ENCODE peak calls at places on chromosomes 16 and 17, in eight cellular contexts. One of them, this sample, is unnamed.

GRCh38 chr17:78230996-78231931 is at the start of gene TMEM235:
- DNase-seq in endothelial cell of umbilical vein: no peak
- DNase-seq in Caco-2: no peak
- DNase-seq in stimulated activated CD8-positive, alpha-beta memory T cell treated with anti-CD3 and anti-CD28 coated beads, Interleukin-4, amount 100 ng/mL, for 1 hour: no peak
- DNase-seq in GM23338: peak; percentile 49
- DNase-seq in cardiac septum: no peak
- DNase-seq in stimulated activated effector memory CD8-positive, alpha-beta T cell treated with anti-CD3 and anti-CD28 coated beads, Interleukin-12 subunit alpha, Interleukin-12 subunit beta, amount 100 ng/mL, for 72 hours: no peak
- DNase-seq in mesenteric fat pad: no peak
- DNase-seq in this sample: no peak

GRCh38 chr16:10984509-10984908 is 40.1 kb downstream of the CLEC16A start:
- DNase-seq in endothelial cell of umbilical vein: no peak
- DNase-seq in Caco-2: no peak
- DNase-seq in stimulated activated CD8-positive, alpha-beta memory T cell treated with anti-CD3 and anti-CD28 coated beads, Interleukin-4, amount 100 ng/mL, for 1 hour: no peak
- DNase-seq in GM23338: no peak
- DNase-seq in cardiac septum: no peak
- DNase-seq in stimulated activated effector memory CD8-positive, alpha-beta T cell treated with anti-CD3 and anti-CD28 coated beads, Interleukin-12 subunit alpha, Interleukin-12 subunit beta, amount 100 ng/mL, for 72 hours: no peak
- DNase-seq in mesenteric fat pad: no peak
- DNase-seq in this sample: peak; percentile 65

GRCh38 chr16:75264999-75265910 is 13.8 kb upstream of the BCAR1 start:
- DNase-seq in endothelial cell of umbilical vein: no peak
- DNase-seq in Caco-2: peak; percentile 57
- DNase-seq in stimulated activated CD8-positive, alpha-beta memory T cell treated with anti-CD3 and anti-CD28 coated beads, Interleukin-4, amount 100 ng/mL, for 1 hour: no peak
- DNase-seq in GM23338: peak; percentile 46
- DNase-seq in cardiac septum: no peak
- DNase-seq in stimulated activated effector memory CD8-positive, alpha-beta T cell treated with anti-CD3 and anti-CD28 coated beads, Interleukin-12 subunit alpha, Interleukin-12 subunit beta, amount 100 ng/mL, for 72 hours: no peak
- DNase-seq in mesenteric fat pad: no peak
- DNase-seq in this sample: no peak

GRCh38 chr17:71585540-71585939 is 535.3 kb upstream of the SOX9 start:
- DNase-seq in endothelial cell of umbilical vein: no peak
- DNase-seq in Caco-2: no peak
- DNase-seq in stimulated activated CD8-positive, alpha-beta memory T cell treated with anti-CD3 and anti-CD28 coated beads, Interleukin-4, amount 100 ng/mL, for 1 hour: no peak
- DNase-seq in GM23338: peak; percentile 12
- DNase-seq in cardiac septum: no peak
- DNase-seq in stimulated activated effector memory CD8-positive, alpha-beta T cell treated with anti-CD3 and anti-CD28 coated beads, Interleukin-12 subunit alpha, Interleukin-12 subunit beta, amount 100 ng/mL, for 72 hours: no peak
- DNase-seq in mesenteric fat pad: no peak
- DNase-seq in this sample: no peak

GRCh38 chr17:81020443-81020766 is 14.5 kb upstream of the BAIAP2 start:
- DNase-seq in endothelial cell of umbilical vein: no peak
- DNase-seq in Caco-2: no peak
- DNase-seq in stimulated activated CD8-positive, alpha-beta memory T cell treated with anti-CD3 and anti-CD28 coated beads, Interleukin-4, amount 100 ng/mL, for 1 hour: no peak
- DNase-seq in GM23338: no peak
- DNase-seq in cardiac septum: no peak
- DNase-seq in stimulated activated effector memory CD8-positive, alpha-beta T cell treated with anti-CD3 and anti-CD28 coated beads, Interleukin-12 subunit alpha, Interleukin-12 subunit beta, amount 100 ng/mL, for 72 hours: no peak
- DNase-seq in mesenteric fat pad: no peak
- DNase-seq in this sample: no peak

GRCh38 chr16:53080345-53081031 is 25.7 kb downstream of the CHD9 start:
- DNase-seq in endothelial cell of umbilical vein: peak; percentile 80
- DNase-seq in Caco-2: no peak
- DNase-seq in stimulated activated CD8-positive, alpha-beta memory T cell treated with anti-CD3 and anti-CD28 coated beads, Interleukin-4, amount 100 ng/mL, for 1 hour: no peak
- DNase-seq in GM23338: no peak
- DNase-seq in cardiac septum: no peak
- DNase-seq in stimulated activated effector memory CD8-positive, alpha-beta T cell treated with anti-CD3 and anti-CD28 coated beads, Interleukin-12 subunit alpha, Interleukin-12 subunit beta, amount 100 ng/mL, for 72 hours: no peak
- DNase-seq in mesenteric fat pad: no peak
- DNase-seq in this sample: peak; percentile 74

GRCh38 chr17:36608794-36609497 is 7.6 kb downstream of the MRM1 start:
- DNase-seq in endothelial cell of umbilical vein: peak; percentile 49
- DNase-seq in Caco-2: peak; percentile 47
- DNase-seq in stimulated activated CD8-positive, alpha-beta memory T cell treated with anti-CD3 and anti-CD28 coated beads, Interleukin-4, amount 100 ng/mL, for 1 hour: no peak
- DNase-seq in GM23338: peak; percentile 76
- DNase-seq in cardiac septum: no peak
- DNase-seq in stimulated activated effector memory CD8-positive, alpha-beta T cell treated with anti-CD3 and anti-CD28 coated beads, Interleukin-12 subunit alpha, Interleukin-12 subunit beta, amount 100 ng/mL, for 72 hours: no peak
- DNase-seq in mesenteric fat pad: no peak
- DNase-seq in this sample: peak; percentile 51

GRCh38 chr17:33602981-33603380 is 309.9 kb upstream of the ASIC2 start:
- DNase-seq in endothelial cell of umbilical vein: no peak
- DNase-seq in Caco-2: no peak
- DNase-seq in stimulated activated CD8-positive, alpha-beta memory T cell treated with anti-CD3 and anti-CD28 coated beads, Interleukin-4, amount 100 ng/mL, for 1 hour: no peak
- DNase-seq in GM23338: peak; percentile 50
- DNase-seq in cardiac septum: no peak
- DNase-seq in stimulated activated effector memory CD8-positive, alpha-beta T cell treated with anti-CD3 and anti-CD28 coated beads, Interleukin-12 subunit alpha, Interleukin-12 subunit beta, amount 100 ng/mL, for 72 hours: no peak
- DNase-seq in mesenteric fat pad: no peak
- DNase-seq in this sample: no peak

GRCh38 chr17:45425125-45425983 is 7.3 kb downstream of the ARHGAP27 start:
- DNase-seq in endothelial cell of umbilical vein: no peak
- DNase-seq in Caco-2: peak; percentile 98
- DNase-seq in stimulated activated CD8-positive, alpha-beta memory T cell treated with anti-CD3 and anti-CD28 coated beads, Interleukin-4, amount 100 ng/mL, for 1 hour: no peak
- DNase-seq in GM23338: peak; percentile 93
- DNase-seq in cardiac septum: peak; percentile 83
- DNase-seq in stimulated activated effector memory CD8-positive, alpha-beta T cell treated with anti-CD3 and anti-CD28 coated beads, Interleukin-12 subunit alpha, Interleukin-12 subunit beta, amount 100 ng/mL, for 72 hours: no peak
- DNase-seq in mesenteric fat pad: no peak
- DNase-seq in this sample: no peak

GRCh38 chr16:83838151-83838550 is 30.4 kb downstream of the HSBP1 start:
- DNase-seq in endothelial cell of umbilical vein: no peak
- DNase-seq in Caco-2: no peak
- DNase-seq in stimulated activated CD8-positive, alpha-beta memory T cell treated with anti-CD3 and anti-CD28 coated beads, Interleukin-4, amount 100 ng/mL, for 1 hour: no peak
- DNase-seq in GM23338: no peak
- DNase-seq in cardiac septum: no peak
- DNase-seq in stimulated activated effector memory CD8-positive, alpha-beta T cell treated with anti-CD3 and anti-CD28 coated beads, Interleukin-12 subunit alpha, Interleukin-12 subunit beta, amount 100 ng/mL, for 72 hours: no peak
- DNase-seq in mesenteric fat pad: no peak
- DNase-seq in this sample: no peak

GRCh38 chr17:12296120-12296727 is 275.5 kb downstream of the MAP2K4 start:
- DNase-seq in endothelial cell of umbilical vein: peak; percentile 22
- DNase-seq in Caco-2: no peak
- DNase-seq in stimulated activated CD8-positive, alpha-beta memory T cell treated with anti-CD3 and anti-CD28 coated beads, Interleukin-4, amount 100 ng/mL, for 1 hour: no peak
- DNase-seq in GM23338: peak; percentile 32
- DNase-seq in cardiac septum: no peak
- DNase-seq in stimulated activated effector memory CD8-positive, alpha-beta T cell treated with anti-CD3 and anti-CD28 coated beads, Interleukin-12 subunit alpha, Interleukin-12 subunit beta, amount 100 ng/mL, for 72 hours: no peak
- DNase-seq in mesenteric fat pad: no peak
- DNase-seq in this sample: no peak

GRCh38 chr17:55846745-55847144 is 95.9 kb downstream of the PCTP start:
- DNase-seq in endothelial cell of umbilical vein: no peak
- DNase-seq in Caco-2: no peak
- DNase-seq in stimulated activated CD8-positive, alpha-beta memory T cell treated with anti-CD3 and anti-CD28 coated beads, Interleukin-4, amount 100 ng/mL, for 1 hour: no peak
- DNase-seq in GM23338: no peak
- DNase-seq in cardiac septum: no peak
- DNase-seq in stimulated activated effector memory CD8-positive, alpha-beta T cell treated with anti-CD3 and anti-CD28 coated beads, Interleukin-12 subunit alpha, Interleukin-12 subunit beta, amount 100 ng/mL, for 72 hours: no peak
- DNase-seq in mesenteric fat pad: no peak
- DNase-seq in this sample: no peak

GRCh38 chr16:48064971-48065370 is 90.8 kb downstream of the ABCC12 start:
- DNase-seq in endothelial cell of umbilical vein: no peak
- DNase-seq in Caco-2: no peak
- DNase-seq in stimulated activated CD8-positive, alpha-beta memory T cell treated with anti-CD3 and anti-CD28 coated beads, Interleukin-4, amount 100 ng/mL, for 1 hour: no peak
- DNase-seq in GM23338: no peak
- DNase-seq in cardiac septum: no peak
- DNase-seq in stimulated activated effector memory CD8-positive, alpha-beta T cell treated with anti-CD3 and anti-CD28 coated beads, Interleukin-12 subunit alpha, Interleukin-12 subunit beta, amount 100 ng/mL, for 72 hours: no peak
- DNase-seq in mesenteric fat pad: no peak
- DNase-seq in this sample: no peak

GRCh38 chr16:8963010-8963824 is 489 bp downstream of the USP7 start:
- DNase-seq in endothelial cell of umbilical vein: no peak
- DNase-seq in Caco-2: peak; percentile 24
- DNase-seq in stimulated activated CD8-positive, alpha-beta memory T cell treated with anti-CD3 and anti-CD28 coated beads, Interleukin-4, amount 100 ng/mL, for 1 hour: no peak
- DNase-seq in GM23338: no peak
- DNase-seq in cardiac septum: no peak
- DNase-seq in stimulated activated effector memory CD8-positive, alpha-beta T cell treated with anti-CD3 and anti-CD28 coated beads, Interleukin-12 subunit alpha, Interleukin-12 subunit beta, amount 100 ng/mL, for 72 hours: peak; percentile 58
- DNase-seq in mesenteric fat pad: no peak
- DNase-seq in this sample: no peak

GRCh38 chr17:80990921-80991644 is 558 bp upstream of the CHMP6 start:
- DNase-seq in endothelial cell of umbilical vein: no peak
- DNase-seq in Caco-2: no peak
- DNase-seq in stimulated activated CD8-positive, alpha-beta memory T cell treated with anti-CD3 and anti-CD28 coated beads, Interleukin-4, amount 100 ng/mL, for 1 hour: no peak
- DNase-seq in GM23338: no peak
- DNase-seq in cardiac septum: no peak
- DNase-seq in stimulated activated effector memory CD8-positive, alpha-beta T cell treated with anti-CD3 and anti-CD28 coated beads, Interleukin-12 subunit alpha, Interleukin-12 subunit beta, amount 100 ng/mL, for 72 hours: no peak
- DNase-seq in mesenteric fat pad: no peak
- DNase-seq in this sample: no peak

GRCh38 chr17:41784207-41784744 is 2.2 kb downstream of the JUP start:
- DNase-seq in endothelial cell of umbilical vein: peak; percentile 54
- DNase-seq in Caco-2: no peak
- DNase-seq in stimulated activated CD8-positive, alpha-beta memory T cell treated with anti-CD3 and anti-CD28 coated beads, Interleukin-4, amount 100 ng/mL, for 1 hour: no peak
- DNase-seq in GM23338: peak; percentile 75
- DNase-seq in cardiac septum: no peak
- DNase-seq in stimulated activated effector memory CD8-positive, alpha-beta T cell treated with anti-CD3 and anti-CD28 coated beads, Interleukin-12 subunit alpha, Interleukin-12 subunit beta, amount 100 ng/mL, for 72 hours: no peak
- DNase-seq in mesenteric fat pad: no peak
- DNase-seq in this sample: no peak

GRCh38 chr17:29434550-29434949 is 44.4 kb downstream of the TAOK1 start:
- DNase-seq in endothelial cell of umbilical vein: no peak
- DNase-seq in Caco-2: no peak
- DNase-seq in stimulated activated CD8-positive, alpha-beta memory T cell treated with anti-CD3 and anti-CD28 coated beads, Interleukin-4, amount 100 ng/mL, for 1 hour: no peak
- DNase-seq in GM23338: no peak
- DNase-seq in cardiac septum: no peak
- DNase-seq in stimulated activated effector memory CD8-positive, alpha-beta T cell treated with anti-CD3 and anti-CD28 coated beads, Interleukin-12 subunit alpha, Interleukin-12 subunit beta, amount 100 ng/mL, for 72 hours: no peak
- DNase-seq in mesenteric fat pad: no peak
- DNase-seq in this sample: no peak

GRCh38 chr16:65909310-65910050 is 457.0 kb upstream of the CDH5 start:
- DNase-seq in endothelial cell of umbilical vein: no peak
- DNase-seq in Caco-2: no peak
- DNase-seq in stimulated activated CD8-positive, alpha-beta memory T cell treated with anti-CD3 and anti-CD28 coated beads, Interleukin-4, amount 100 ng/mL, for 1 hour: no peak
- DNase-seq in GM23338: no peak
- DNase-seq in cardiac septum: no peak
- DNase-seq in stimulated activated effector memory CD8-positive, alpha-beta T cell treated with anti-CD3 and anti-CD28 coated beads, Interleukin-12 subunit alpha, Interleukin-12 subunit beta, amount 100 ng/mL, for 72 hours: no peak
- DNase-seq in mesenteric fat pad: no peak
- DNase-seq in this sample: peak; percentile 6

GRCh38 chr16:70253291-70254094 is 1.8 kb upstream of the EXOSC6 start:
- DNase-seq in endothelial cell of umbilical vein: peak; percentile 43
- DNase-seq in Caco-2: peak; percentile 82
- DNase-seq in stimulated activated CD8-positive, alpha-beta memory T cell treated with anti-CD3 and anti-CD28 coated beads, Interleukin-4, amount 100 ng/mL, for 1 hour: no peak
- DNase-seq in GM23338: peak; percentile 86
- DNase-seq in cardiac septum: no peak
- DNase-seq in stimulated activated effector memory CD8-positive, alpha-beta T cell treated with anti-CD3 and anti-CD28 coated beads, Interleukin-12 subunit alpha, Interleukin-12 subunit beta, amount 100 ng/mL, for 72 hours: peak; percentile 70
- DNase-seq in mesenteric fat pad: peak; percentile 74
- DNase-seq in this sample: peak; percentile 12

GRCh38 chr17:46193246-46193625 is at the start of gene KANSL1:
- DNase-seq in endothelial cell of umbilical vein: peak; percentile 87
- DNase-seq in Caco-2: peak; percentile 90
- DNase-seq in stimulated activated CD8-positive, alpha-beta memory T cell treated with anti-CD3 and anti-CD28 coated beads, Interleukin-4, amount 100 ng/mL, for 1 hour: peak; percentile 76
- DNase-seq in GM23338: peak; percentile 98
- DNase-seq in cardiac septum: peak; percentile 94
- DNase-seq in stimulated activated effector memory CD8-positive, alpha-beta T cell treated with anti-CD3 and anti-CD28 coated beads, Interleukin-12 subunit alpha, Interleukin-12 subunit beta, amount 100 ng/mL, for 72 hours: no peak
- DNase-seq in mesenteric fat pad: peak; percentile 97
- DNase-seq in this sample: peak; percentile 92

GRCh38 chr17:79808763-79809529 is 12.1 kb upstream of the CBX8 start:
- DNase-seq in endothelial cell of umbilical vein: no peak
- DNase-seq in Caco-2: peak; percentile 60
- DNase-seq in stimulated activated CD8-positive, alpha-beta memory T cell treated with anti-CD3 and anti-CD28 coated beads, Interleukin-4, amount 100 ng/mL, for 1 hour: no peak
- DNase-seq in GM23338: peak; percentile 80
- DNase-seq in cardiac septum: no peak
- DNase-seq in stimulated activated effector memory CD8-positive, alpha-beta T cell treated with anti-CD3 and anti-CD28 coated beads, Interleukin-12 subunit alpha, Interleukin-12 subunit beta, amount 100 ng/mL, for 72 hours: no peak
- DNase-seq in mesenteric fat pad: no peak
- DNase-seq in this sample: no peak

GRCh38 chr17:75308732-75309629 is 19.7 kb upstream of the SLC25A19 start:
- DNase-seq in endothelial cell of umbilical vein: no peak
- DNase-seq in Caco-2: peak; percentile 73
- DNase-seq in stimulated activated CD8-positive, alpha-beta memory T cell treated with anti-CD3 and anti-CD28 coated beads, Interleukin-4, amount 100 ng/mL, for 1 hour: no peak
- DNase-seq in GM23338: no peak
- DNase-seq in cardiac septum: no peak
- DNase-seq in stimulated activated effector memory CD8-positive, alpha-beta T cell treated with anti-CD3 and anti-CD28 coated beads, Interleukin-12 subunit alpha, Interleukin-12 subunit beta, amount 100 ng/mL, for 72 hours: no peak
- DNase-seq in mesenteric fat pad: no peak
- DNase-seq in this sample: no peak

GRCh38 chr16:79169239-79169638 is 431.3 kb downstream of the MAF start:
- DNase-seq in endothelial cell of umbilical vein: no peak
- DNase-seq in Caco-2: peak; percentile 17
- DNase-seq in stimulated activated CD8-positive, alpha-beta memory T cell treated with anti-CD3 and anti-CD28 coated beads, Interleukin-4, amount 100 ng/mL, for 1 hour: no peak
- DNase-seq in GM23338: peak; percentile 90
- DNase-seq in cardiac septum: no peak
- DNase-seq in stimulated activated effector memory CD8-positive, alpha-beta T cell treated with anti-CD3 and anti-CD28 coated beads, Interleukin-12 subunit alpha, Interleukin-12 subunit beta, amount 100 ng/mL, for 72 hours: no peak
- DNase-seq in mesenteric fat pad: no peak
- DNase-seq in this sample: peak; percentile 34

This sample was measured in stromal cell of bone marrow.